ENCODE peak calls at places on chromosomes 1 and 21, in six cellular contexts. E is CD8-positive, alpha-beta T cell; T is keratinocyte; U is breast epithelium; P is esophagus squamous epithelium; Q is cardiac muscle cell. O is an unnamed sample.
A peak's percentile ranks its signal among the peaks of the same experiment; 100 is the strongest.

GRCh38 chr1:21233480-21233879 is 56.8 kb downstream of the ECE1 start:
- DNase-seq in P (no peak), U (no peak), T (no peak), E (no peak), Q (no peak), O (no peak)

GRCh38 chr21:14900058-14900457 is 164.7 kb downstream of the NRIP1 start:
- DNase-seq in Q (no peak), T (peak; percentile 55), U (no peak), P (no peak), E (no peak), O (no peak)

GRCh38 chr21:39317134-39318090 is 4.0 kb upstream of the BRWD1 start:
- DNase-seq in Q (peak; percentile 40), E (no peak), U (no peak), T (no peak), P (no peak), O (no peak)

GRCh38 chr1:2270260-2271100 is 42.4 kb downstream of the SKI start:
- DNase-seq in P (no peak), Q (peak; percentile 33), U (no peak), T (no peak), E (no peak), O (no peak)

GRCh38 chr1:54125671-54126070 is 27.1 kb downstream of the CDCP2 start:
- DNase-seq in T (no peak), U (no peak), E (no peak), Q (peak; percentile 36), P (no peak), O (no peak)

GRCh38 chr1:235297579-235297978 is 30.4 kb downstream of the ARID4B start:
- DNase-seq in Q (peak; percentile 28), E (no peak), U (no peak), T (no peak), P (no peak), O (no peak)

GRCh38 chr1:43509740-43510375 is 20.8 kb upstream of the PTPRF start:
- DNase-seq in U (no peak), Q (no peak), P (no peak), T (no peak), E (no peak), O (no peak)

GRCh38 chr21:43585924-43586411 is 73.3 kb downstream of the HSF2BP start:
- DNase-seq in E (no peak), T (peak; percentile 93), P (no peak), U (no peak), Q (peak; percentile 100), O (no peak)

GRCh38 chr1:68331117-68331865 is 99.0 kb upstream of the WLS start:
- DNase-seq in P (no peak), U (no peak), Q (peak; percentile 71), E (no peak), T (peak; percentile 57), O (no peak)

GRCh38 chr1:165666152-165666551 is 32.2 kb downstream of the ALDH9A1 start:
- DNase-seq in E (no peak), P (no peak), T (no peak), U (no peak), Q (peak; percentile 65), O (no peak)

GRCh38 chr1:160997323-160998038 is 23.5 kb downstream of the F11R start:
- DNase-seq in Q (peak; percentile 91), T (no peak), U (no peak), P (no peak), E (peak; percentile 37), O (no peak)

GRCh38 chr21:39397651-39398385 is 47.8 kb downstream of the LCA5L start:
- DNase-seq in Q (no peak), E (no peak), P (no peak), T (no peak), U (no peak), O (no peak)

GRCh38 chr1:32742132-32742947 is 39.8 kb upstream of the SYNC start:
- DNase-seq in E (no peak), U (peak; percentile 59), Q (no peak), P (no peak), T (no peak), O (no peak)

GRCh38 chr1:235933483-235934116 is 66.9 kb upstream of the LYST start:
- DNase-seq in Q (no peak), T (no peak), P (no peak), U (no peak), E (no peak), O (no peak)

GRCh38 chr1:45272943-45273342 is 53.8 kb upstream of the HPDL start:
- DNase-seq in Q (peak; percentile 64), P (no peak), T (no peak), E (no peak), U (no peak), O (no peak)

GRCh38 chr1:79982218-79982617 is 975.7 kb upstream of the ADGRL4 start:
- DNase-seq in U (peak; percentile 57), P (no peak), T (no peak), E (no peak), Q (peak; percentile 98), O (peak; percentile 83)

GRCh38 chr1:243725075-243725474 is 125.0 kb downstream of the AKT3 start:
- DNase-seq in E (no peak), U (no peak), T (no peak), Q (peak; percentile 42), P (no peak), O (no peak)

GRCh38 chr1:10450156-10450801 is 448 bp downstream of the CORT start:
- DNase-seq in U (no peak), T (no peak), E (no peak), P (no peak), Q (no peak), O (no peak)

GRCh38 chr1:33081554-33082305 is 777 bp downstream of the AZIN2 start:
- DNase-seq in E (no peak), T (no peak), P (no peak), Q (no peak), U (no peak), O (no peak)

GRCh38 chr1:3352084-3352951 is 102.1 kb upstream of the ARHGEF16 start:
- DNase-seq in U (no peak), E (no peak), T (no peak), P (no peak), Q (peak; percentile 65), O (no peak)

GRCh38 chr21:45338326-45339017 is 50.8 kb upstream of the POFUT2 start:
- DNase-seq in Q (no peak), U (no peak), P (no peak), T (no peak), E (no peak), O (no peak)

DNA sequence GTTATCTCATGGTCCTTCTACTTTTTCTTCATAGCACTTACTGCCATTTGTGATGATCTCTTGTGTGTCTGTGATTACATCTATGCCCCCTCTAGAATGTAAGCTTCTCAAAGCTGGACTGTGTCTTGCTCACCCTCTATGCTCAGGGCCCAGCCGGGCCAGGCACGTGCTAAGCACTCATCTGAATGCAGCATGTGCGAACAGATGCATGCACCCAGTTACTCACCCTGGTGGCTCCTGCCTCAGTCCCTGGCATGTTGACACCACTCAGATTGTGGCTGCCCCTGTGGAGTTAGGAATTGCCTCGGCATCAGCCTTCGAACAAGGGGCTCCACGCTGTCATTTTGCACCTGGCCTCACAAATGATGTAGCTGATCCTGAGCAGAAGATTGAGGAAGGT is 19.6 kb upstream of the PABPC4 start:
- DNase-seq in U (no peak), T (no peak), P (no peak), Q (no peak), E (no peak), O (no peak)
- H3K27ac ChIP-seq in U (no peak overlapping the region), T (no peak overlapping the region), P (no peak overlapping the region), Q (no peak overlapping the region), E (no peak overlapping the region), O (no peak overlapping the region)

GRCh38 chr21:16117331-16117730 is 387.5 kb downstream of the USP25 start:
- DNase-seq in P (no peak), Q (peak; percentile 39), E (no peak), T (no peak), U (no peak), O (no peak)
- H3K27ac ChIP-seq in P (peak overlapping the region; percentile 57), Q (no peak overlapping the region), E (no peak overlapping the region), T (no peak overlapping the region), U (peak overlapping the region; percentile 64), O (peak overlapping the region; percentile 4)

DNA sequence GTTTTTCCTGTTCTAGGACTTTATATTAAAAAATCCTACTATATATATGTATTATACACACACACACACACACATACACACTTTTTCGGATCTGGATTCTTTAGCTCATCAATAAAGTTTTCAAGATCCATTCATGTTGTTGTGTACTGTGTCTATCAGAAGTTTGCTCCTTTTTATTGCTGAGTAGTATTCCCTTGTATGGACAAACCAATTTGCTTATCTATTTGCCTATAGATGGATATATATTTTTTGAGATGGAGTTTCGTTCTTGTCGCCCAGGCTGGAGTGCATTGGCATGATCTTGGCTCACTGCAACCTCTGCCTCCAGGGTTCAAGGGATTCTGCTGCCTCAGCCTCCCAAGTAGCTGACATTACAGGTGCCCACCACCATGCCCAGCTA is 20.3 kb upstream of the LIN9 start:
- DNase-seq in E (no peak), Q (no peak), U (no peak), P (no peak), T (no peak), O (no peak)
- H3K27ac ChIP-seq in E (no peak overlapping the region), Q (no peak overlapping the region), U (no peak overlapping the region), P (no peak overlapping the region), T (no peak overlapping the region), O (no peak overlapping the region)

GRCh38 chr1:14872762-14873161 is 274.3 kb downstream of the KAZN start:
- DNase-seq in P (no peak), Q (no peak), E (no peak), T (no peak), U (no peak), O (no peak)

GRCh38 chr1:14873657-14874056 is 275.2 kb downstream of the KAZN start:
- DNase-seq in U (no peak), E (no peak), Q (no peak), P (no peak), T (no peak), O (no peak)

GRCh38 chr1:14871569-14871968 is 273.1 kb downstream of the KAZN start:
- DNase-seq in P (no peak), Q (no peak), T (no peak), U (no peak), E (no peak), O (no peak)

GRCh38 chr1:14866841-14867626 is 268.5 kb downstream of the KAZN start:
- DNase-seq in U (no peak), P (no peak), Q (no peak), T (no peak), E (no peak), O (no peak)

GRCh38 chr1:14869197-14869596 is 270.7 kb downstream of the KAZN start:
- DNase-seq in P (no peak), T (no peak), U (no peak), E (no peak), Q (no peak), O (no peak)
- H3K27ac ChIP-seq in P (no peak overlapping the region), T (no peak overlapping the region), U (no peak overlapping the region), E (no peak overlapping the region), Q (no peak overlapping the region), O (no peak overlapping the region)

DNA sequence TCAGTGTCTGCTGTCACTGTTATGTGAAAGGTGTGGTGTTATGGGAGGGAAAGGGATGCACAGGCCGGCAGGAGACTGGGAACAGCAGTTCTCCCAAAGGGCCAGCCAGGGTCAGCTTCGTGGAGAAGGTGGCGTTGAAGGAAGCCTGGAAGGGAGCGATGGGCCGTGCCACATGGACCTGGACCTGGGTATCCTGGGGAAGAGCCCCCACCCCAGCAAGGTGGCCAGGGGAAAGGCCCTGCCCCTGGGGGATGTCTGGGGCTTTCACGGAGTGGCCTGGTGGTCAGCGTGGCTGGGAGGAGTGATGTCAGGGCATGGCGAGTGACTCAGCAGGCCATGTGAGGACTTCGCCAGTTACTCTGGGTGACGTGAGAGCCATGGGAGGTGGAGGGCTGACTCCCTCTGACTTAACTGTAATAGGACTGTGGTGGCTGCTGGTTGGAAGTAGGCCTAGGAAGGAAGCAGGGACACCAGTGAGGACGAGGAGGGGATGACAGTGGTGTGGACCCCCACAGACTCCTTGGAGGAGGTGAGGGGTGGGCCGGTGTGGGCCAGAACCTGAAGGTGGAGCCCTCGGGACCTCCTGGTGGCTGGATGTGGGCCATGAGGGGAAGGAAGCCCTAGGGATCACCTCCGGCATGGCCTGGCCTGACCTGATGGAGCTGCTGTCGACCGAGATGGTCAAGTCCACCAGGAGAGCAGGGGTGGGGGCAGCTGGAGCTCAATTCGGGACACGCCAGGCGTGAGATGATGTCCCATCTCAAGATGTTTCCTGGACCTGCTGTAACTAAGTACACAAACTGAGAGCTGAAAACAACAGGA is 54.5 kb downstream of the BACE2 start:
- DNase-seq in U (no peak), T (no peak), Q (peak; percentile 20), P (no peak), E (no peak), O (no peak)
- H3K27ac ChIP-seq in U (no peak overlapping the region), T (no peak overlapping the region), Q (no peak overlapping the region), P (no peak overlapping the region), E (no peak overlapping the region), O (no peak overlapping the region)